ENCODE peak calls at places on chromosomes 12 and 14, in ten cellular contexts. E, T, M, P, S, X, K, A, G and L are unnamed samples.

GRCh38 chr14:75119056-75119455 is 7.8 kb downstream of the NEK9 start:
- DNase-seq in K (peak), S (no peak), X (no peak), M (no peak), A (peak), P (no peak), G (no peak), E (no peak), T (no peak), L (peak)

GRCh38 chr14:27411021-27411420 is 813.2 kb upstream of the NOVA1 start:
- DNase-seq in A (no peak), S (no peak), K (peak), G (no peak), M (no peak), X (no peak), T (no peak), E (no peak), P (no peak), L (no peak)

GRCh38 chr12:115343008-115343407 is 659.0 kb upstream of the TBX3 start:
- DNase-seq in T (no peak), G (no peak), X (no peak), K (no peak), S (no peak), M (no peak), A (no peak), E (no peak), P (no peak), L (no peak)

GRCh38 chr12:22409071-22409951 is 74.8 kb upstream of the ST8SIA1 start:
- DNase-seq in A (no peak), X (no peak), E (no peak), K (no peak), M (no peak), S (no peak), P (no peak), T (peak), G (no peak), L (no peak)

GRCh38 chr12:7729683-7730195 is 17.4 kb downstream of the CLEC4C start:
- DNase-seq in S (no peak), T (no peak), G (no peak), X (no peak), E (no peak), P (no peak), K (peak), M (no peak), A (no peak), L (no peak)

GRCh38 chr12:6355491-6356373 is 13.9 kb upstream of the TNFRSF1A start:
- DNase-seq in T (no peak), X (no peak), P (no peak), A (no peak), G (peak), S (peak), E (no peak), M (no peak), K (no peak), L (no peak)

GRCh38 chr12:131025939-131026702 is 72.4 kb downstream of the ADGRD1 start:
- DNase-seq in K (peak), T (no peak), E (no peak), A (no peak), S (no peak), P (no peak), X (no peak), M (no peak), G (no peak), L (no peak)

GRCh38 chr14:71905860-71906259 is 26.4 kb upstream of the RGS6 start:
- DNase-seq in E (no peak), X (no peak), P (no peak), T (no peak), K (no peak), S (no peak), M (no peak), G (no peak), A (no peak), L (peak)

GRCh38 chr12:106135781-106136180 is 3.0 kb downstream of the NUAK1 start:
- DNase-seq in A (peak), K (no peak), S (no peak), P (no peak), T (no peak), M (no peak), E (no peak), X (no peak), G (no peak), L (peak)

GRCh38 chr12:27841392-27841882 is 61.4 kb upstream of the MANSC4 start:
- DNase-seq in G (no peak), P (no peak), X (no peak), T (no peak), K (no peak), M (no peak), S (no peak), E (no peak), A (no peak), L (peak)

GRCh38 chr12:124680863-124681778 is 113.7 kb upstream of the NCOR2 start:
- DNase-seq in A (peak), M (no peak), G (peak), T (no peak), S (no peak), E (no peak), K (peak), X (no peak), P (peak), L (peak)

GRCh38 chr14:24332094-24332983 is 2.5 kb downstream of the ADCY4 start:
- DNase-seq in A (peak), K (peak), P (peak), M (peak), S (peak), X (peak), G (peak), E (peak), T (peak), L (peak)

GRCh38 chr12:15494329-15495046 is 172.2 kb downstream of the PTPRO start:
- DNase-seq in S (no peak), M (no peak), E (no peak), K (no peak), T (no peak), G (no peak), P (no peak), X (no peak), A (no peak), L (no peak)

GRCh38 chr12:42085596-42085995 is 59.1 kb downstream of the GXYLT1 start:
- DNase-seq in E (no peak), P (no peak), T (no peak), M (no peak), X (no peak), G (no peak), A (no peak), K (no peak), S (no peak), L (no peak)

GRCh38 chr14:74893614-74894091 is 11.9 kb downstream of the DLST start:
- DNase-seq in E (no peak), A (no peak), X (no peak), M (no peak), K (no peak), S (no peak), G (no peak), P (no peak), T (no peak), L (no peak)

GRCh38 chr12:106883421-106883820 is 72.3 kb upstream of the TMEM263 start:
- DNase-seq in T (no peak), A (peak), M (no peak), E (no peak), P (no peak), G (no peak), X (no peak), S (no peak), K (peak), L (no peak)

GRCh38 chr12:47422656-47423055 is 283.2 kb downstream of the RPAP3 start:
- DNase-seq in P (no peak), S (no peak), A (no peak), K (peak), E (no peak), M (no peak), G (no peak), T (no peak), X (no peak), L (no peak)

GRCh38 chr12:94867066-94867855 is 136.2 kb downstream of the NDUFA12 start:
- DNase-seq in G (no peak), S (no peak), K (peak), T (no peak), M (no peak), A (no peak), X (no peak), P (no peak), E (no peak), L (peak)

GRCh38 chr14:92987713-92988510 is 65.0 kb downstream of the CHGA start:
- DNase-seq in K (no peak), S (no peak), G (no peak), E (no peak), A (no peak), P (no peak), T (peak), M (no peak), X (no peak), L (no peak)

GRCh38 chr14:24243336-24243836 is 963 bp upstream of the TINF2 start:
- DNase-seq in E (no peak), P (peak), K (peak), X (no peak), G (peak), A (no peak), S (no peak), T (peak), M (no peak), L (no peak)

GRCh38 chr12:117685115-117685926 is 283.5 kb downstream of the KSR2 start:
- DNase-seq in E (no peak), P (peak), K (peak), M (no peak), G (peak), T (no peak), X (peak), S (peak), A (no peak), L (peak)

GRCh38 chr12:122865268-122866231 is 30.3 kb downstream of the HIP1R start:
- DNase-seq in K (no peak), X (no peak), G (peak), M (peak), S (no peak), T (peak), A (no peak), E (no peak), P (peak), L (no peak)

GRCh38 chr14:37340353-37340752 is 142.6 kb downstream of the MIPOL1 start:
- DNase-seq in M (no peak), E (no peak), P (no peak), A (no peak), K (no peak), S (no peak), X (no peak), G (peak), T (no peak), L (no peak)

GRCh38 chr14:53793790-53794560 is 162.7 kb downstream of the BMP4 start:
- DNase-seq in X (no peak), A (peak), E (no peak), M (no peak), G (no peak), P (no peak), T (no peak), K (no peak), S (no peak), L (no peak)

GRCh38 chr14:77988966-77989365 is 181.2 kb upstream of the NRXN3 start:
- DNase-seq in M (no peak), E (no peak), G (no peak), X (no peak), P (no peak), A (peak), S (no peak), K (peak), T (no peak), L (no peak)

GRCh38 chr12:62632521-62632920 is 165.9 kb downstream of the MON2 start:
- DNase-seq in S (peak), X (peak), P (peak), E (peak), K (peak), G (peak), M (peak), A (peak), T (peak), L (peak)

GRCh38 chr14:74856366-74856765 is 19.6 kb downstream of the PROX2 start:
- DNase-seq in T (no peak), S (no peak), K (no peak), P (no peak), A (no peak), E (no peak), G (no peak), M (no peak), X (no peak), L (no peak)

GRCh38 chr12:40602562-40602961 is 89.7 kb upstream of the CNTN1 start:
- DNase-seq in S (no peak), E (no peak), P (no peak), A (no peak), M (no peak), G (no peak), K (no peak), X (no peak), T (no peak), L (no peak)

GRCh38 chr14:105860615-105861580 is 334.5 kb downstream of the TMEM121 start:
- DNase-seq in K (no peak), S (no peak), T (peak), G (no peak), X (no peak), P (peak), A (no peak), M (peak), E (no peak), L (no peak)

GRCh38 chr12:4812621-4813327 is 92.6 kb downstream of the GALNT8 start:
- DNase-seq in T (no peak), K (no peak), G (no peak), S (no peak), P (no peak), E (no peak), M (no peak), X (no peak), A (no peak), L (no peak)

DNA sequence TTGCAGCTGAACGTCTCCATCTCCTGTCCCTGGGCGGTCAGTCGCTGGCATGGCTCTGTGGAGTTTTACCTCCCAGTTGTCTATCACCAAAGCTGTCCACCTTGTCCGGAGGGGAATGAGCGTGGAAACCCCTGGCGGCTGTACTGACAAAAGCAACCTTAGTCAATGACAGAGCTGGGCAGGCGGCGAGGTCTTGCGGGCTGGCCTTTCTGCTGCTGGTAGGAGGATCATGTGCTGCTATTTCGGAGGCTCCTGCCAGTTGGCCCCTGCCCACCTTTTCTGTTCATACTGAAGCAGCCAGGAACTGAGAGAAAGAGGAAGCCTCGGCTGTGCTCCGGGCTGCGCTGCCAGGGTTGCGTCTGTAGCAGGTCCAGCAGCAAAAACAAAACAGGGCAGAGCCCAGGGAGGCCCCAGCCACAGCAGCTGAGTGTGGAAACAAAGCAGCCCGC is 57.7 kb downstream of the HMGA2 start:
- DNase-seq in S (no peak), G (peak), A (peak), X (peak), T (peak), K (peak), P (peak), M (peak), E (no peak), L (peak)
- H3K4me3 ChIP-seq in S (no peak), G (no peak), A (peak), X (no peak), T (peak), K (peak), P (peak), M (peak), E (no peak), L (peak)

DNA sequence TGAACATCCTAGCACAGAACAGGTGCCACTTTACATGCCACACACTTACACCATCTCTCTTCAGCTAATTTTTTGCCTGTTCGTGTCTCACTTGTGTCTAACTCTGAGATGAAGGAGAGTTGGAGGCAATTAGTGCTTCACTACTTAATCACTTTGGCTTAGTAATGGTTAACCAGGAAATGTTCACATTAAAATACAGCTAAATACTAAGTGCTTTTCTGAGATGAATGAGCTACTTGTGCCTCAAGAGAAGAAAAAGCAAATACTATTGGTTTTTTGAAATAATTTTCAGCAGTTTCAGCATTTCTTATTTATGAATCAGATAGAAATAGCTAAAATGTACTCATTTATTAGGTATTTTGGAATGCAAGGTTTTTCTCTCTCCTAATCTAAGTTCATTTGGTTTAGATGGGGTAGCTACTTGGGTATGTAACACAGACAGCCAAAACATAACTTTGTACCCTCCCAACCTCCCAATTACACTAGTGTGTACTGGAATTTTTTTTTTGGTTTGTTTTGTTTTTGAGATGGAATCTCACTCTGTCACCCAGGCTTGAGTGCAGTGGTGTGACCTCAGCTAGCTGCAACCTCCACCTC is 1474.1 kb upstream of the SEL1L start:
- DNase-seq in S (no peak), M (no peak), X (no peak), E (no peak), A (no peak), K (no peak), P (no peak), T (no peak), G (no peak), L (no peak)
- H3K4me3 ChIP-seq in S (no peak), M (no peak), X (no peak), E (no peak), A (no peak), K (no peak), P (no peak), T (no peak), G (no peak), L (no peak)

GRCh38 chr12:105083551-105084105 is 630 bp downstream of the ALDH1L2 start:
- DNase-seq in S (peak), M (peak), T (peak), K (peak), X (no peak), A (peak), E (peak), G (peak), P (peak), L (peak)

GRCh38 chr12:105084251-105085250 is at the start of gene ALDH1L2:
- DNase-seq in X (peak), E (no peak), A (peak), M (peak), G (peak), S (peak), T (peak), K (peak), P (peak), L (peak)

GRCh38 chr12:105085537-105085936 is 1.3 kb upstream of the ALDH1L2 start:
- DNase-seq in P (no peak), M (no peak), A (no peak), K (no peak), E (no peak), S (no peak), X (no peak), T (no peak), G (peak), L (no peak)

GRCh38 chr12:105079011-105079570 is 5.2 kb downstream of the ALDH1L2 start:
- DNase-seq in E (no peak), K (no peak), X (no peak), T (no peak), A (no peak), G (no peak), S (no peak), M (no peak), P (no peak), L (peak)

DNA sequence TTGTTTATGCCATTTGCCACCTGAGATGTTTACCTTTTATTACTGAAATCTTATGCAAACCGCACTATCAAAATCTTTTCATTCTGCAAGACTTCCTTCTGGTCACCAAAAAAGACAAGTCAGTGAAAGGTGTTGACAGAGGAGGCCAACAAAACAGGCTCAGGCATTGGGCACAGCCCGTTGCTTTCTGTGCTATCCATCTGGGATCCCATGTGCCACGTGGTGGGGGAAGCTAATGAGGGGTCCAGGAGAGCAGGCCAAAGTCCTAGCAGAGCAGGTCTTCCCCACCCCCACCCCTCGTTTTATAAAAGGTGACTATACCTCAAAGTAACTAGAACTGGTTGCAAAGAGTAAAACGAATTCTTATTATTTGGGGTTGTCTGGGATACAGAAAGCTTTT is 1.2 kb downstream of the ALDH1L2 start:
- DNase-seq in S (no peak), P (no peak), G (peak), K (peak), X (no peak), T (no peak), A (peak), M (no peak), E (no peak), L (no peak)
- H3K4me3 ChIP-seq in S (no peak), P (no peak), G (peak), K (peak), X (no peak), T (no peak), A (peak), M (peak), E (no peak), L (peak)

DNA sequence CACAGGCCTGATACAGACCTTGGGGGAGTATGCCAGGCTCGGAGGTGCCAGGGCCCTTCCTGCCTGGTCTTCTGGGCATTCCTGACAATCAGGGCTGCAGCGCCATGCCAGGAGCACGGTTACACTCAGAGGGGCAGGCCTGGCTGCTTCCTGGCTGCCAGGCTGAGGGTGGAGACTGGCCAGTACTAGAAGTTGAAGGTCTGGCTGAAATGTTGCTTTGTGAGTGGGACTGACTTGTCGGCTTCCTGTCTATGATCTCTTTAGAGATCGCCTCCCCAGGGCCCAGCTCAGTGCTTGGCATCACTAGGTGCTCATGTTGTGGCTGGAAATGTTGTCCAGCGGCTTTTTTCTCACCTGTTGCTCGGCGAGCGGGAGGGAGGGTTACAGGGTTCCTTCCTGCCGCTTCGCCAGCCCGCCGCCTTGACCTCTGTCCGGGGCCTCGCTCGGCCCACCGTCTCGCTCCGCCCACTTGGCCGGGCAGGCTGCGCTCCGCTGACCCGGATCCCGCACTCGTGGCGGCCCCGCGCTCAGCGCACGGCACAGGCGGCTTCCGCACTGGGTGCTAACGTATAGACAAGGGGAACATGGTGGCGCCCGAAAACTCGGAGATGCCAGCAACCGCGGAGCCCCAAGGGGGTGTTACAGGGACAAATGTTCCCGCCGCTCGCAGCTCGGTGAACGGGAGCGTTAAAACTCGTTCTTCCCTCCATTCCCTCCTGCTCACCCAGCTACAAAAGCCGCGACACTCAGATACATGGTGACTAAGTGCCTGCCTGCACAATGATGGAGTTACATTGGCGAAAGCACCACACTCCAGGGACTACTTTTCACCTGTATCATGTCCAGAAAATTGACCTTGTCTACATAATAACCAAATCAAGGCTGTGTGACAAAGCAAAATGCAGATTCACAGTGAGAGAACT is 32.7 kb downstream of the PAPLN start:
- DNase-seq in T (peak), E (no peak), S (no peak), X (no peak), K (peak), A (peak), P (peak), M (peak), G (peak), L (peak)
- H3K4me3 ChIP-seq in T (no peak), E (peak), S (no peak), X (peak), K (no peak), A (peak), P (peak), M (peak), G (peak), L (peak)